ENCODE peak calls at places on chromosome 5, in six cellular contexts. T is mammary epithelial cell, W is coronary artery, D is caudate nucleus, H is RWPE1, O is PC-9. N is an unnamed sample.

GRCh38 chr5:151589878-151590570 is 1.1 kb downstream of the FAT2 start:
- DNase-seq in T (peak; percentile 88), W (no peak), D (no peak), H (peak; percentile 70), O (no peak), N (no peak)

GRCh38 chr5:25568989-25569625 is 924.3 kb upstream of the CDH10 start:
- DNase-seq in T (no peak), W (no peak), D (no peak), H (no peak), O (no peak), N (no peak)

GRCh38 chr5:9479981-9480380 is 65.9 kb downstream of the SEMA5A start:
- DNase-seq in T (no peak), W (no peak), D (no peak), H (no peak), O (no peak), N (no peak)

GRCh38 chr5:1930880-1931589 is 48.3 kb upstream of the IRX4 start:
- DNase-seq in T (peak; percentile 64), W (peak; percentile 74), D (no peak), H (peak; percentile 27), O (no peak), N (peak; percentile 63)

GRCh38 chr5:129204525-129204924 is 110.0 kb downstream of the ISOC1 start:
- DNase-seq in T (peak; percentile 3), W (no peak), D (no peak), H (no peak), O (no peak), N (no peak)

GRCh38 chr5:10695759-10696543 is 65.1 kb downstream of the DAP start:
- DNase-seq in T (no peak), W (no peak), D (no peak), H (no peak), O (no peak), N (no peak)

GRCh38 chr5:40578501-40579451 is 100.9 kb upstream of the PTGER4 start:
- DNase-seq in T (no peak), W (no peak), D (no peak), H (no peak), O (peak; percentile 61), N (no peak)

GRCh38 chr5:135829681-135830383 is 4.6 kb upstream of the SLC25A48 start:
- DNase-seq in T (peak; percentile 35), W (peak; percentile 61), D (peak; percentile 30), H (peak; percentile 82), O (no peak), N (no peak)

DNA sequence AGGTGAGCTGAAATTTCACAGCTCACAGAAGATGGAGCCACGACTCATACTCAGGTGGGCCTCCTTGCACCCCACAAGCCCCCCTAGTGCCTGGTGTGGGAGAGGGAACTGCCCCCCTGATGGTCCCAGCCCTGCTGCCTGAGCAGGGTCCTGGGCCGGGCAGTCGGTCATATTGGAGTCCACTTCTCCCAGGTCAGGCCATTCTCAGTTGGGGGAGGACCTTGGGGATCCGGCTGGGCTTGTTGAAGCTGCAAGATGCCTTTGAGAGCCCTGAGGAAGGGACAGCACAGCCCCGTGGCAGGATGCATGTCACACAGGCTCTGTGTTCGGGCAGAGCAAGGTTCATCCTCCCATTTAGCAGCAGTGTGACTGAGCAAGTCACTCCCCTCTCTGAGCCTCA is 56.6 kb downstream of the ERGIC1 start:
- DNase-seq in T (no peak), W (no peak), D (no peak), H (no peak), O (no peak), N (no peak)
- H3K27ac ChIP-seq in T (no peak overlapping the region), W (peak overlapping the region; percentile 94), D (no peak overlapping the region), H (peak overlapping the region; percentile 45), O (no peak overlapping the region), N (no peak overlapping the region)

GRCh38 chr5:157513182-157513581 is 53.2 kb downstream of the NIPAL4 start:
- DNase-seq in T (no peak), W (no peak), D (no peak), H (no peak), O (no peak), N (no peak)

GRCh38 chr5:157509587-157509986 is 49.6 kb downstream of the NIPAL4 start:
- DNase-seq in T (no peak), W (no peak), D (no peak), H (no peak), O (no peak), N (no peak)

GRCh38 chr5:157514974-157515373 is 55.0 kb downstream of the NIPAL4 start:
- DNase-seq in T (no peak), W (no peak), D (no peak), H (no peak), O (no peak), N (no peak)

GRCh38 chr5:157510682-157511081 is 50.7 kb downstream of the NIPAL4 start:
- DNase-seq in T (no peak), W (no peak), D (no peak), H (no peak), O (no peak), N (no peak)

GRCh38 chr5:157511656-157512644 is 51.9 kb downstream of the NIPAL4 start:
- DNase-seq in T (peak; percentile 95), W (peak; percentile 96), D (peak; percentile 45), H (peak; percentile 96), O (peak; percentile 85), N (peak; percentile 95)
- H3K27ac ChIP-seq in T (peak overlapping the region; percentile 28), W (peak overlapping the region; percentile 78), D (peak overlapping the region; percentile 20), H (peak overlapping the region; percentile 61), O (peak overlapping the region; percentile 96), N (peak overlapping the region; percentile 70)

GRCh38 chr5:126848253-126848652 is 71.3 kb downstream of the LMNB1 start:
- DNase-seq in T (no peak), W (no peak), D (no peak), H (no peak), O (no peak), N (no peak)
- H3K27ac ChIP-seq in T (no peak overlapping the region), W (peak overlapping the region; percentile 35), D (no peak overlapping the region), H (no peak overlapping the region), O (no peak overlapping the region), N (peak overlapping the region; percentile 57)

GRCh38 chr5:149406979-149407306 is 27.9 kb upstream of the IL17B start:
- DNase-seq in T (no peak), W (no peak), D (no peak), H (no peak), O (no peak), N (no peak)

GRCh38 chr5:149403923-149404745 is 25.0 kb upstream of the IL17B start:
- DNase-seq in T (no peak), W (peak; percentile 67), D (no peak), H (no peak), O (no peak), N (no peak)

GRCh38 chr5:149405550-149406202 is 26.6 kb upstream of the IL17B start:
- DNase-seq in T (no peak), W (peak; percentile 78), D (no peak), H (no peak), O (no peak), N (no peak)

GRCh38 chr5:149406203-149406978 is 27.3 kb upstream of the IL17B start:
- DNase-seq in T (no peak), W (peak; percentile 97), D (no peak), H (no peak), O (no peak), N (no peak)

DNA sequence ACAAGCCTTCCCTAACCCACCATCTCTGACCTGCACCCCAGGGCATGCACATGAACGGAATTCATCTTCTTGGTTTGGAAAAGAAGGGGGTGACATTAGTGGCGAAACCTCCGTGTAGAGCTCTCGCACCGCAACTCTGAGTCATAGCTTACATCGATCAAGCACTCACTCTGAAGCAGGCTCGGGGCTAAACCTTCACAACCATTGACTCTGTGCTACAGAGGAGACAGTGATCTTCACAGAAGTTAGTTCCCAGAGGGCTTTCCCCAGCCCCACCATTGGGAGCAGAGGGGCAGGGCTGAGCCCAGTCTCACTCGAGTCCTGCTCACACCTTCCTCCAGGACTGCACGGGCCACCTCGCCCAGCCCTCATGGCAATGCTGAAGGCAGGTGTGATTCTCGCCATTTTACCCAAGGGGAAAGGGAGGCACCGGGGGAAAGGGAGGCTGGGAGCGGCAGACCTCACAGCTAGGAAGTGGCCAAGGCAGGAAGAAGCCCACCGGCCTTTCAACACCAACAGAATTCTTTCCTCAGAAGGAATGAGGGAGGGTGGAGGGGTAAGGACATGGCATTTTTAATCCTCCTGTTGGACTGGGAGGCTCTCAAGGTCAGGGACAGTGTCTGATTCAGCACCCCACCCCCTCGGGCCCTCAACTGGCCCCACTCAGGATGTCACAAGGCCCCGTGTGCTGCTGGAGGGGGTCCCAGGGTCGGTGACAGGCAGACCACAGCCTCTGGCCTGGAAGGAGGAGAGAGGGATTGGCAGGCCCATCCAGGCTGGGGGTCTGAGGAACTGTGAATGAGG is 25.9 kb upstream of the IL17B start:
- DNase-seq in T (peak; percentile 62), W (peak; percentile 69), D (no peak), H (no peak), O (peak; percentile 59), N (no peak)
- H3K27ac ChIP-seq in T (no peak overlapping the region), W (peak overlapping the region; percentile 92), D (no peak overlapping the region), H (no peak overlapping the region), O (peak overlapping the region; percentile 44), N (peak overlapping the region; percentile 69)

GRCh38 chr5:141823056-141823455 is 55.2 kb downstream of the PCDH1 start:
- DNase-seq in T (no peak), W (no peak), D (no peak), H (no peak), O (no peak), N (no peak)
- H3K27ac ChIP-seq in T (no peak overlapping the region), W (no peak overlapping the region), D (peak overlapping the region; percentile 40), H (no peak overlapping the region), O (peak overlapping the region; percentile 73), N (peak overlapping the region; percentile 81)

DNA sequence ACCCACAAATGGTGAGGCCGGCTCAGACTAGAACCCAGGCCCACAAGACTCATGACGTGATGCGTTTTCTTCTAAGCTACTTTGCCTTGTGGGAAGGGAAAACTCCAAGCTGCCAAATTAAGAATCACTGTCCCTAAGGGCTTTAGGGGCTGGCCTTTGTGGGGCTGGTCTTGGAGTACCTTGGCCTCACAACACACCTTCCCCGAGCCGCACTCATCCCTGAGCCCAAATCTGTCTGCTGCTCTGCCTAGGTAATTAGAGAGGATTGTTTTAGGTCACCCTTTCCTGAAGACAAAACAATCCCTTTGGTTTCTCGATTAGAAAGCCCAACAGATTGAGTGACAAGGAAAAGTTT is 137.3 kb downstream of the SEMA6A start:
- DNase-seq in T (no peak), W (no peak), D (no peak), H (no peak), O (no peak), N (no peak)
- H3K27ac ChIP-seq in T (no peak overlapping the region), W (no peak overlapping the region), D (peak overlapping the region; percentile 90), H (no peak overlapping the region), O (no peak overlapping the region), N (no peak overlapping the region)